ENCODE peak calls at places on chromosomes 12 and 14, in four cellular contexts. T is lower leg skin; L is activated T-helper 9 cell treated with anti-CD3 and anti-CD28 coated beads, Interleukin-2, amount 50 U/mL, for 16 hours; C is EH. P is an unnamed sample.

GRCh38 chr12:57166971-57167371 is 19.6 kb upstream of the LRP1-AS start:
- DNase-seq in T (no peak), L (peak; percentile 16), C (peak; percentile 70), P (no peak)

GRCh38 chr14:76584271-76584702 is 177.0 kb upstream of the VASH1 start:
- DNase-seq in T (no peak), L (no peak), C (peak; percentile 3), P (peak; percentile 27)

GRCh38 chr12:105020241-105020962 is 34.3 kb downstream of the NOPCHAP1 start:
- DNase-seq in T (no peak), L (no peak), C (no peak), P (no peak)

GRCh38 chr12:16590645-16591044 is 15.3 kb downstream of the LMO3 start:
- DNase-seq in T (no peak), L (no peak), C (no peak), P (no peak)

GRCh38 chr12:125071456-125071855 is 6.2 kb downstream of the AACS start:
- DNase-seq in T (no peak), L (no peak), C (no peak), P (no peak)

GRCh38 chr12:120466560-120467315 is 2.8 kb downstream of the SRSF9 start:
- DNase-seq in T (no peak), L (peak; percentile 33), C (peak; percentile 56), P (no peak)

GRCh38 chr12:120007272-120007671 is 18.2 kb downstream of the BICDL1 start:
- DNase-seq in T (no peak), L (peak; percentile 54), C (no peak), P (no peak)

GRCh38 chr14:91283666-91284065 is 39.2 kb upstream of the GPR68 start:
- DNase-seq in T (no peak), L (no peak), C (peak; percentile 54), P (no peak)

GRCh38 chr12:50609292-50609874 is 104.6 kb downstream of the DIP2B start:
- DNase-seq in T (no peak), L (no peak), C (no peak), P (no peak)

GRCh38 chr12:63150255-63151060 is 543 bp downstream of the AVPR1A start:
- DNase-seq in T (peak; percentile 82), L (no peak), C (no peak), P (peak; percentile 74)

GRCh38 chr14:74650927-74651686 is 39.1 kb upstream of the LTBP2 start:
- DNase-seq in T (peak; percentile 37), L (no peak), C (no peak), P (no peak)

GRCh38 chr12:24380122-24380521 is 430.7 kb upstream of the SOX5 start:
- DNase-seq in T (no peak), L (no peak), C (no peak), P (no peak)

GRCh38 chr12:17438141-17438540 is 651.9 kb downstream of the RERGL start:
- DNase-seq in T (no peak), L (no peak), C (no peak), P (no peak)

GRCh38 chr12:52171950-52172512 is 19.8 kb downstream of the KRT80 start:
- DNase-seq in T (no peak), L (no peak), C (peak; percentile 37), P (no peak)